ENCODE peak calls at places on chromosomes 6 and 20, in four cellular contexts. N, V, Y and T are unnamed samples.

GRCh38 chr6:154995241-154996162 is at the start of gene TIAM2:
- DNase-seq in N (no peak), V (no peak), Y (no peak), T (no peak)

GRCh38 chr20:1274485-1275313 is 8.6 kb downstream of the SNPH start:
- DNase-seq in N (no peak), V (no peak), Y (no peak), T (no peak)

GRCh38 chr6:6857528-6857927 is 250.2 kb upstream of the RREB1 start:
- DNase-seq in N (no peak), V (no peak), Y (no peak), T (no peak)

GRCh38 chr20:19966840-19967239 is 50.3 kb upstream of the NAA20 start:
- DNase-seq in N (no peak), V (peak), Y (no peak), T (no peak)

GRCh38 chr6:140237251-140237650 is 862.8 kb upstream of the CITED2 start:
- DNase-seq in N (no peak), V (no peak), Y (no peak), T (no peak)

GRCh38 chr20:58993332-58994248 is 12.5 kb downstream of the NELFCD start:
- DNase-seq in N (no peak), V (no peak), Y (peak), T (peak)

GRCh38 chr6:168599769-168600330 is 158.9 kb downstream of the SMOC2 start:
- DNase-seq in N (no peak), V (no peak), Y (no peak), T (no peak)

GRCh38 chr20:62370115-62370806 is 3.1 kb upstream of the LAMA5 start:
- DNase-seq in N (peak), V (no peak), Y (no peak), T (peak)

GRCh38 chr20:2300420-2300819 is 4.6 kb downstream of the TGM3 start:
- DNase-seq in N (no peak), V (no peak), Y (no peak), T (no peak)

GRCh38 chr6:64255000-64255399 is 619.4 kb downstream of the PHF3 start:
- DNase-seq in N (no peak), V (no peak), Y (no peak), T (peak)
- H3K4me3 ChIP-seq in N (no peak), V (no peak), Y (no peak), T (no peak)

GRCh38 chr20:7272512-7272911 is 505.0 kb downstream of the BMP2 start:
- DNase-seq in N (peak), V (no peak), Y (no peak), T (no peak)
- TF ChIP-seq CTCF in N (peak), V (no peak), Y (peak), T (no peak)

GRCh38 chr6:83854766-83855165 is 1.6 kb downstream of the RIPPLY2 start:
- DNase-seq in N (no peak), V (no peak), Y (no peak), T (no peak)

GRCh38 chr6:83853178-83853967 is at the start of gene RIPPLY2:
- DNase-seq in N (no peak), V (peak), Y (no peak), T (no peak)

GRCh38 chr6:83852528-83853177 is 507 bp upstream of the RIPPLY2 start:
- DNase-seq in N (no peak), V (no peak), Y (no peak), T (no peak)

GRCh38 chr6:83849610-83850009 is 3.5 kb upstream of the RIPPLY2 start:
- DNase-seq in N (no peak), V (no peak), Y (no peak), T (no peak)

GRCh38 chr6:83853968-83854501 is 875 bp downstream of the RIPPLY2 start:
- DNase-seq in N (no peak), V (no peak), Y (no peak), T (no peak)
- H3K4me3 ChIP-seq in N (peak), V (peak), Y (no peak), T (no peak)

GRCh38 chr20:24492031-24492607 is 22.7 kb downstream of the SYNDIG1 start:
- DNase-seq in N (no peak), V (no peak), Y (no peak), T (no peak)
- TF ChIP-seq CTCF in N (peak), V (no peak), Y (no peak), T (no peak)

GRCh38 chr20:34636648-34637047 is 40.2 kb downstream of the PIGU start:
- DNase-seq in N (no peak), V (no peak), Y (no peak), T (no peak)

GRCh38 chr20:34638532-34638931 is 38.4 kb downstream of the PIGU start:
- DNase-seq in N (no peak), V (no peak), Y (no peak), T (no peak)

GRCh38 chr20:34642009-34642408 is 34.9 kb downstream of the PIGU start:
- DNase-seq in N (no peak), V (no peak), Y (no peak), T (peak)

GRCh38 chr20:34637245-34638185 is 39.4 kb downstream of the PIGU start:
- DNase-seq in N (peak), V (no peak), Y (no peak), T (no peak)

DNA sequence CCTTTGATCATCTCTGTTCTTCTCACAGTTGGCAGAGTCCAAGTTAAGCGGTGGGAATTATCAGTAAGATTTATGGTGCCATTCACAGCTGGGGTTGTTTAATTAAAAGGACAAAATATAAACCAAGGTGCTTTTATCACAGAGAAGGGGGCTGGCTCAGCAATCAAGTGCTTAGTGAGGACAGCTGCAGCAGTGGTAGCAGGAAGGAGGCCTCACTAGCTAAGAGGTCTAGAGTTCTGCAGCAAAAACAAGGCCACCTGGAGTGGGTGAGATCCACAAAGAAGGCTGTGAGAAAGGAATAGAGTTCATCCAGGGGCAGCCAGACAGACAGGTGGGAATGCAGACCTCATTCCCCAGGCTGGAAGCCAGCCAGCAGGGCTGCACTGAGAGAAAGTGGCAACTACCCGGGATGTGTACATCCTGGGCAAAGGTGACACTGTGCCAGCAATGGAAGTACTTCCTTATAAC is 37.1 kb downstream of the PIGU start:
- DNase-seq in N (no peak), V (no peak), Y (no peak), T (no peak)
- H3K4me3 ChIP-seq in N (no peak), V (no peak), Y (no peak), T (no peak)

DNA sequence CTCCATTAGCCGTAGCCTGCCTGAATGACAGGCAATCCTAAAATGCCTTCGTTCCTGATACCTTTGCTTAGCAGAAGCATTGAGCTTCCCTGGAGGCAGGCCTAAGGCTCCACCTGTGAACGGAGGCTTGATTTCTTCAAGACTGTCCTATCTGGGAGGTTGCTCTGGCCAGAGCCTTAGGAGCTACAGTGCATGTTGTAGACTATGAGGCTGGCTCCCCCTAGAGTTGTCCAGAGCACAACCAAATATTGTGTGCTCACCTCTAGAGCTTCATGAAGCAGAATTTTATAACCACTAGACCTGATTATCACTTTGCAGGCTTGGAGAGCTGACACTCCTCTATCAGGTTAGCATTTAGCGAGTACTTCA is 217.8 kb downstream of the MAFB start:
- DNase-seq in N (no peak), V (no peak), Y (no peak), T (peak)
- TF ChIP-seq CTCF in N (no peak), V (peak), Y (no peak), T (no peak)